ENCODE peak calls at places on chromosomes 11 and 22, in seven cellular contexts. One of them, this sample, is unnamed.

GRCh38 chr22:18024276-18024939 is at the start of gene MICAL3:
- DNase-seq in NCI-H1105: peak
- DNase-seq in stimulated activated CD4-positive, alpha-beta T cell treated with anti-CD3 and anti-CD28 coated beads, Interleukin-4, amount 100 ng/mL, for 1 hour: peak
- DNase-seq in non-pigmented ciliary epithelial cell: no peak
- DNase-seq in Calu3: peak
- DNase-seq in posterior cingulate gyrus: peak
- DNase-seq in KBM-7: peak
- DNase-seq in this sample: no peak

GRCh38 chr11:34706709-34707461 is 86.0 kb downstream of the EHF start:
- DNase-seq in stimulated activated CD4-positive, alpha-beta T cell treated with anti-CD3 and anti-CD28 coated beads, Interleukin-4, amount 100 ng/mL, for 1 hour: no peak
- DNase-seq in non-pigmented ciliary epithelial cell: no peak
- DNase-seq in Calu3: no peak
- DNase-seq in KBM-7: no peak
- DNase-seq in posterior cingulate gyrus: no peak
- DNase-seq in NCI-H1105: no peak
- DNase-seq in this sample: no peak

GRCh38 chr11:131889146-131889577 is 518.7 kb downstream of the NTM start:
- DNase-seq in NCI-H1105: peak
- DNase-seq in stimulated activated CD4-positive, alpha-beta T cell treated with anti-CD3 and anti-CD28 coated beads, Interleukin-4, amount 100 ng/mL, for 1 hour: no peak
- DNase-seq in Calu3: no peak
- DNase-seq in KBM-7: no peak
- DNase-seq in posterior cingulate gyrus: no peak
- DNase-seq in non-pigmented ciliary epithelial cell: peak
- DNase-seq in this sample: no peak

GRCh38 chr22:46726066-46726985 is 11.7 kb downstream of the CERK start:
- DNase-seq in stimulated activated CD4-positive, alpha-beta T cell treated with anti-CD3 and anti-CD28 coated beads, Interleukin-4, amount 100 ng/mL, for 1 hour: no peak
- DNase-seq in KBM-7: no peak
- DNase-seq in non-pigmented ciliary epithelial cell: no peak
- DNase-seq in NCI-H1105: no peak
- DNase-seq in posterior cingulate gyrus: no peak
- DNase-seq in Calu3: no peak
- DNase-seq in this sample: no peak

GRCh38 chr11:12695221-12695794 is 21.1 kb downstream of the TEAD1 start:
- DNase-seq in stimulated activated CD4-positive, alpha-beta T cell treated with anti-CD3 and anti-CD28 coated beads, Interleukin-4, amount 100 ng/mL, for 1 hour: no peak
- DNase-seq in NCI-H1105: no peak
- DNase-seq in Calu3: no peak
- DNase-seq in KBM-7: no peak
- DNase-seq in non-pigmented ciliary epithelial cell: no peak
- DNase-seq in posterior cingulate gyrus: no peak
- DNase-seq in this sample: no peak

GRCh38 chr11:19756675-19757475 is 44.2 kb downstream of the NAV2 start:
- DNase-seq in posterior cingulate gyrus: peak
- DNase-seq in stimulated activated CD4-positive, alpha-beta T cell treated with anti-CD3 and anti-CD28 coated beads, Interleukin-4, amount 100 ng/mL, for 1 hour: no peak
- DNase-seq in Calu3: no peak
- DNase-seq in KBM-7: no peak
- DNase-seq in NCI-H1105: no peak
- DNase-seq in non-pigmented ciliary epithelial cell: no peak
- DNase-seq in this sample: no peak

GRCh38 chr11:128026596-128026995 is 560.8 kb downstream of the ETS1 start:
- DNase-seq in posterior cingulate gyrus: no peak
- DNase-seq in Calu3: peak
- DNase-seq in KBM-7: no peak
- DNase-seq in NCI-H1105: no peak
- DNase-seq in non-pigmented ciliary epithelial cell: peak
- DNase-seq in stimulated activated CD4-positive, alpha-beta T cell treated with anti-CD3 and anti-CD28 coated beads, Interleukin-4, amount 100 ng/mL, for 1 hour: no peak
- DNase-seq in this sample: no peak

GRCh38 chr11:70641366-70641765 is 243.0 kb downstream of the CTTN start:
- DNase-seq in NCI-H1105: no peak
- DNase-seq in Calu3: no peak
- DNase-seq in stimulated activated CD4-positive, alpha-beta T cell treated with anti-CD3 and anti-CD28 coated beads, Interleukin-4, amount 100 ng/mL, for 1 hour: no peak
- DNase-seq in posterior cingulate gyrus: no peak
- DNase-seq in KBM-7: peak
- DNase-seq in non-pigmented ciliary epithelial cell: no peak
- DNase-seq in this sample: no peak

This sample was measured in esophagus squamous epithelium.